ENCODE peak calls at places on chromosomes 13 and 19, in six cellular contexts. T, B, E, Z, K and P are unnamed samples.

GRCh38 chr19:46480409-46480808 is 9.0 kb upstream of the PNMA8A start:
- DNase-seq in E (no peak), B (no peak), K (no peak), T (peak), Z (peak), P (no peak)

GRCh38 chr13:95643471-95643813 is 1.1 kb downstream of the DZIP1 start:
- DNase-seq in Z (peak), K (no peak), E (peak), B (peak), T (peak), P (peak)

GRCh38 chr19:50601407-50602088 is 33.3 kb upstream of the LRRC4B start:
- DNase-seq in K (no peak), E (no peak), T (no peak), B (no peak), Z (no peak), P (no peak)

GRCh38 chr13:80877209-80877943 is 536.5 kb upstream of the SPRY2 start:
- DNase-seq in Z (no peak), B (no peak), K (no peak), E (no peak), T (no peak), P (no peak)

GRCh38 chr19:50654882-50655281 is 5.6 kb downstream of the C19orf81 start:
- DNase-seq in T (no peak), E (no peak), K (no peak), B (no peak), Z (no peak), P (no peak)

GRCh38 chr19:14342809-14343208 is 38.4 kb upstream of the ADGRE5 start:
- DNase-seq in K (no peak), E (no peak), Z (no peak), B (peak), T (no peak), P (no peak)

GRCh38 chr19:15562861-15563260 is 52.2 kb upstream of the CYP4F8 start:
- DNase-seq in K (no peak), E (no peak), T (peak), B (no peak), Z (no peak), P (no peak)

GRCh38 chr19:39190768-39191167 is 6.0 kb upstream of the NCCRP1 start:
- DNase-seq in K (no peak), T (no peak), Z (peak), E (no peak), B (no peak), P (no peak)

GRCh38 chr19:6590458-6591319 is at the start of gene CD70:
- DNase-seq in Z (no peak), K (peak), E (peak), T (no peak), B (peak), P (no peak)

GRCh38 chr13:28640861-28641599 is 17.9 kb upstream of the POMP start:
- DNase-seq in E (no peak), Z (peak), B (no peak), K (no peak), T (no peak), P (no peak)

GRCh38 chr19:10334340-10335148 is 1.2 kb upstream of the RAVER1 start:
- DNase-seq in T (peak), Z (peak), E (peak), B (peak), K (peak), P (peak)

GRCh38 chr13:112158961-112159360 is 92.0 kb downstream of the SOX1 start:
- DNase-seq in Z (no peak), E (no peak), T (no peak), B (no peak), K (no peak), P (no peak)

GRCh38 chr13:112213467-112214245 is 146.7 kb downstream of the SOX1 start:
- DNase-seq in K (no peak), B (no peak), T (no peak), E (no peak), Z (no peak), P (no peak)

GRCh38 chr19:7916908-7917291 is 2.3 kb downstream of the TGFBR3L start:
- DNase-seq in B (no peak), Z (peak), T (no peak), K (no peak), E (no peak), P (no peak)

GRCh38 chr13:98447881-98448641 is 128.8 kb downstream of the STK24 start:
- DNase-seq in B (peak), T (no peak), Z (peak), K (peak), E (peak), P (no peak)

GRCh38 chr19:11091343-11092153 is 2.3 kb downstream of the LDLR start:
- DNase-seq in Z (peak), T (peak), K (no peak), B (no peak), E (no peak), P (peak)

GRCh38 chr19:21358768-21359451 is at the start of gene ZNF738:
- DNase-seq in B (peak), E (peak), T (peak), K (peak), Z (peak), P (peak)

GRCh38 chr19:47020992-47021496 is 1.4 kb downstream of the NPAS1 start:
- DNase-seq in Z (peak), B (peak), E (no peak), K (peak), T (no peak), P (peak)

GRCh38 chr13:95182570-95183285 is 118.5 kb downstream of the ABCC4 start:
- DNase-seq in E (no peak), K (no peak), T (no peak), Z (no peak), B (no peak), P (no peak)

GRCh38 chr13:59373341-59373740 is 790.4 kb downstream of the DIAPH3 start:
- DNase-seq in T (no peak), E (no peak), K (no peak), B (no peak), Z (no peak), P (no peak)

GRCh38 chr13:73367886-73368285 is 309.1 kb downstream of the KLF5 start:
- DNase-seq in T (no peak), K (no peak), E (no peak), Z (no peak), B (no peak), P (no peak)

GRCh38 chr19:19539738-19540703 is 2.0 kb downstream of the CILP2 start:
- DNase-seq in Z (peak), B (peak), E (no peak), K (peak), T (peak), P (peak)

GRCh38 chr13:76884167-76884566 is 2.0 kb downstream of the KCTD12 start:
- DNase-seq in T (no peak), B (peak), K (no peak), E (no peak), Z (peak), P (peak)

GRCh38 chr13:51601601-51602348 is 17.5 kb downstream of the WDFY2 start:
- DNase-seq in B (no peak), K (no peak), E (no peak), T (no peak), Z (no peak), P (no peak)

GRCh38 chr13:75345191-75345590 is 136.8 kb downstream of the TBC1D4 start:
- DNase-seq in E (no peak), K (no peak), Z (no peak), B (no peak), T (peak), P (no peak)
- H3K14ac ChIP-seq in E (no peak), K (no peak), Z (no peak), B (no peak), T (peak), P (no peak)

GRCh38 chr19:23522431-23522830 is 127.2 kb upstream of the ZNF91 start:
- DNase-seq in T (no peak), K (no peak), B (no peak), E (no peak), Z (no peak), P (peak)
- H3K14ac ChIP-seq in T (no peak), K (no peak), B (no peak), E (no peak), Z (no peak), P (no peak)

DNA sequence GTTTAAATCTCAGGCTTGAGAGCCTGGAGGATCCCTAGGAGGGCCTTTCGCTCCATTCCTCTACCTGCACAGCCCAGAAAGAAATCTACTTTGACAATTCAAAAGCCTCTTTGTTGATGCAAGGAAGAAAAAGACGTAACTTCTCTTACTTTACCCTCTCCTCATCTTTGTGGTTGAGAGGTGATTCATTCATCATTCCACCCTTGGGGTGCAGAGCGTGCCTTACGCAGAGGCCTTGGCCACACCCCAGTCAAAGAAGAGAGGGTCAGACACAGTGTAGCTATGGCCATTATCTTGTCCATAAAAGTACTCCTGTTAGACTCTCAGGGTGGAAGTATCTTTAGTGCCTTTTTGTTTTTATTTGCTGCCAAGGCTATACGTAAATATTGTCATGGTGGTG is 184.0 kb downstream of the IRS2 start:
- DNase-seq in Z (no peak), K (no peak), T (no peak), B (no peak), E (no peak), P (no peak)
- H3K14ac ChIP-seq in Z (no peak), K (no peak), T (no peak), B (no peak), E (no peak), P (no peak)

DNA sequence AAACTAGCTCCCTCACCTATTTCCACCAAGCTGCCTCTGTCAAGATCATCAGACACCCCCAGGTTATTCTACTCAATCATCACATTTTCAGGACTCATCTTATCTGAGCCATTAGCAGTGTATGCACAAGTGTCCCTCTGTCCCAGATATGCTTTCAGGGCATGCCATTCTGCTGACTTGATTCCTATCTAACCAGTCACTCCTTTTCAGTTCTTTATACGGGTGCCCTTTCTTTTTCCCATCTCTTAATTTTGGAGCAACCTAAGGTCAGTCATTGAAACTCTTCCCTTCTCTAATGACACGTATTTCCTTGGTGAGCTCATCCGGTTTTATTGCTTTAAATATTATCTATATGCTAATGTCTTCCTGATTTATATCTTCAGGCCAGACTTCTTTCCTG is 59.1 kb downstream of the DCLK1 start:
- DNase-seq in B (no peak), E (no peak), T (no peak), K (no peak), Z (no peak), P (peak)
- H3K14ac ChIP-seq in B (no peak), E (no peak), T (no peak), K (no peak), Z (no peak), P (no peak)

GRCh38 chr13:45231722-45232121 is 30.9 kb upstream of the KCTD4 start:
- DNase-seq in K (no peak), E (no peak), B (no peak), T (peak), Z (peak), P (no peak)

GRCh38 chr13:45226024-45226423 is 25.2 kb upstream of the KCTD4 start:
- DNase-seq in B (no peak), T (no peak), Z (no peak), K (no peak), E (no peak), P (no peak)

GRCh38 chr13:45225370-45225769 is 24.5 kb upstream of the KCTD4 start:
- DNase-seq in E (no peak), B (no peak), Z (no peak), T (no peak), K (no peak), P (no peak)

GRCh38 chr13:45229172-45229571 is 28.3 kb upstream of the KCTD4 start:
- DNase-seq in K (no peak), B (no peak), Z (no peak), T (no peak), E (no peak), P (no peak)

DNA sequence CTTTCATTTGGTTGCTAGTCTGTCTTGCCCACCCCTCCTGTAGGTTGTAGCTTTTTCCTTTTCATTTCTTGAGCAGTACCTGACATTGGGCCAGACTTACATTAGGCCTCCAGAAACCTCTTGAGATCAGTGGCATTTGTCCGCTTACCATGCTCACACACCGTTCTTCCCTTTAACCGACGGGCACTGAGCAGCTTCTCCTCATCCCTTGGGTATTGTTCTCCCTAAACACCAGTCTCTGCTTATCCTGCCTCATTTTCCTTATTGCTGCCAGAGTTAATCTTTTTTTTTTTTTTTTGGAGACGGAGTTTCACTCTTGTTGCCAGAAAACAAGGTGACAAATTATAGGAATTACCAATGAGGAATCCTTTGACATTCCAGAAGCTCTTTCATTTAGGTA is 27.2 kb upstream of the KCTD4 start:
- DNase-seq in K (no peak), E (no peak), T (no peak), B (no peak), Z (no peak), P (no peak)
- H3K14ac ChIP-seq in K (no peak), E (no peak), T (no peak), B (no peak), Z (no peak), P (no peak)

GRCh38 chr13:23715762-23716235 is 145.6 kb downstream of the TNFRSF19 start:
- DNase-seq in B (peak), K (peak), T (no peak), Z (peak), E (no peak), P (peak)
- H3K14ac ChIP-seq in B (no peak), K (no peak), T (no peak), Z (no peak), E (no peak), P (no peak)

GRCh38 chr13:107927557-107927956 is 287.8 kb downstream of the LIG4 start:
- DNase-seq in K (no peak), T (no peak), Z (no peak), B (no peak), E (no peak), P (no peak)

DNA sequence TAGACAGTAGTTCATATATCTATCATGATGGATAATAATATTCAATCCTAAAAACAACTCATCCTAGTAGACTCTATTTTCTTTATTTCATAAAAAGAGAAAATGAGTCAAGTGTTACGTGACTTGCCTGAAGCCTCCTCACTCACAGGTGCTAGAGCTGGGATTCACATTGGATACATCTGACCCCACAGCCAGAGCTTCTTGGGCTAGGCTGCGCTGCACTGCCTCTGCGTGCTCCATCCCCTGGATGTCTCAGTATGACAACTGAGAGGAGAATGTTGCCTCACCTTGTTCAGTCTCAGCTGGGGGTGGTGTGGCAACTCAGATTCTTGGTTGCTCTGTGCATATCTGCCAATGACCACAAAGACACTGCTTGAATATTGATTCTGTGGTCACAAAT is 286.6 kb downstream of the LIG4 start:
- DNase-seq in B (no peak), K (no peak), T (no peak), Z (no peak), E (no peak), P (no peak)
- H3K14ac ChIP-seq in B (no peak), K (no peak), T (no peak), Z (no peak), E (no peak), P (no peak)

GRCh38 chr13:34001357-34001756 is 183.4 kb downstream of the RFC3 start:
- DNase-seq in B (no peak), T (no peak), K (no peak), E (no peak), Z (no peak), P (no peak)
- H3K14ac ChIP-seq in B (no peak), T (no peak), K (no peak), E (no peak), Z (no peak), P (no peak)

GRCh38 chr19:3494559-3494958 is 5.9 kb downstream of the DOHH start:
- DNase-seq in B (no peak), Z (no peak), K (no peak), E (no peak), T (no peak), P (no peak)
- H3K14ac ChIP-seq in B (no peak), Z (no peak), K (no peak), E (no peak), T (no peak), P (no peak)

GRCh38 chr13:85520445-85520844 is 278.8 kb downstream of the SLITRK6 start:
- DNase-seq in T (peak), K (no peak), E (no peak), Z (peak), B (no peak), P (no peak)
- H3K14ac ChIP-seq in T (no peak), K (no peak), E (no peak), Z (no peak), B (no peak), P (no peak)